ENCODE peak calls at places on chromosome 2, in four cellular contexts. D is PC-9, I is PC-3, Q is neural progenitor cell. G is an unnamed sample. For H3F3A, the result is how much of the 10 kb centered on the place peaks cover.

GRCh38 chr2:168188011-168188410 is 59.4 kb downstream of the STK39 start:
- DNase-seq in D (no peak), Q (no peak), I (no peak), G (no peak)

GRCh38 chr2:1900736-1901135 is 156.4 kb upstream of the PXDN start:
- DNase-seq in I (no peak), D (no peak), Q (peak), G (no peak)

GRCh38 chr2:214481204-214481603 is 70.3 kb downstream of the VWC2L start:
- DNase-seq in I (no peak), D (no peak), Q (peak), G (peak)

GRCh38 chr2:224946911-224947310 is 95.4 kb downstream of the DOCK10 start:
- DNase-seq in Q (no peak), D (no peak), I (peak), G (peak)

GRCh38 chr2:127528487-127528886 is 2.2 kb upstream of the IWS1 start:
- DNase-seq in Q (peak), D (no peak), I (no peak), G (no peak)

GRCh38 chr2:25000503-25001328 is 29.0 kb upstream of the DNAJC27 start:
- DNase-seq in Q (no peak), D (no peak), I (no peak), G (no peak)

GRCh38 chr2:218006741-218007140 is 3.9 kb upstream of the TNS1 start:
- DNase-seq in D (no peak), Q (no peak), I (peak), G (no peak)

GRCh38 chr2:18117592-18117991 is 239.1 kb downstream of the KCNS3 start:
- DNase-seq in D (no peak), I (peak), Q (peak), G (peak)

GRCh38 chr2:134109725-134110124 is 144.1 kb upstream of the MGAT5 start:
- DNase-seq in Q (no peak), I (no peak), D (no peak), G (no peak)

GRCh38 chr2:6957910-6958615 is 40.9 kb downstream of the RNF144A start:
- DNase-seq in D (no peak), I (no peak), Q (no peak), G (no peak)

GRCh38 chr2:104286806-104287205 is 567.1 kb upstream of the POU3F3 start:
- DNase-seq in Q (peak), D (no peak), I (no peak), G (no peak)

GRCh38 chr2:106977707-106978106 is 91.7 kb upstream of the ST6GAL2 start:
- DNase-seq in Q (no peak), I (no peak), D (no peak), G (no peak)

GRCh38 chr2:239236043-239236807 is 164.6 kb downstream of the HDAC4 start:
- DNase-seq in I (no peak), D (no peak), Q (no peak), G (no peak)

GRCh38 chr2:10911291-10912075 is at the start of gene KCNF1:
- DNase-seq in D (peak), I (peak), Q (peak), G (no peak)

GRCh38 chr2:178844690-178845089 is 37.5 kb upstream of the TTN start:
- DNase-seq in D (no peak), Q (no peak), I (no peak), G (no peak)

GRCh38 chr2:30209227-30209626 is 22.1 kb upstream of the LBH start:
- DNase-seq in D (no peak), Q (no peak), I (no peak), G (no peak)

GRCh38 chr2:164457271-164457670 is 164.0 kb downstream of the GRB14 start:
- DNase-seq in Q (no peak), D (no peak), I (no peak), G (no peak)

GRCh38 chr2:199439094-199439493 is 18.6 kb downstream of the SATB2 start:
- DNase-seq in D (no peak), Q (peak), I (no peak), G (no peak)

GRCh38 chr2:60984717-60985116 is 32.8 kb upstream of the PEX13 start:
- DNase-seq in Q (no peak), D (no peak), I (no peak), G (no peak)

GRCh38 chr2:136527560-136527959 is 237.8 kb upstream of the THSD7B start:
- DNase-seq in I (peak), Q (peak), D (no peak), G (peak)

GRCh38 chr2:136125226-136125625 is 7.3 kb upstream of the CXCR4 start:
- DNase-seq in Q (peak), D (no peak), I (no peak), G (no peak)

GRCh38 chr2:177909962-177910361 is 162.6 kb downstream of the PDE11A start:
- DNase-seq in D (peak), Q (no peak), I (peak), G (no peak)

GRCh38 chr2:172252154-172252553 is 149.5 kb upstream of the DLX2 start:
- DNase-seq in I (no peak), D (peak), Q (no peak), G (no peak)

GRCh38 chr2:223846524-223846923 is 9.1 kb upstream of the AP1S3 start:
- DNase-seq in Q (no peak), I (peak), D (peak), G (no peak)

GRCh38 chr2:225742487-225742886 is 343.0 kb downstream of the NYAP2 start:
- DNase-seq in I (no peak), D (no peak), Q (no peak), G (no peak)

GRCh38 chr2:45554073-45554742 is 56.9 kb downstream of the SRBD1 start:
- DNase-seq in I (no peak), D (no peak), Q (no peak), G (no peak)

GRCh38 chr2:212536385-212537310 is 2.0 kb downstream of the ERBB4 start:
- DNase-seq in Q (peak), D (no peak), I (no peak), G (no peak)
- TF ChIP-seq EZH2 in Q (no peak), D (no peak), I (no peak), G (no peak)

GRCh38 chr2:144099746-144100438 is 420.0 kb downstream of the ZEB2 start:
- DNase-seq in D (peak), Q (no peak), I (peak), G (no peak)
- TF ChIP-seq CTCF in D (no peak), Q (no peak), I (peak), G (no peak)

GRCh38 chr2:101737478-101738240 is 40.2 kb downstream of the MAP4K4 start:
- DNase-seq in Q (no peak), I (peak), D (peak), G (no peak)

GRCh38 chr2:101740555-101740964 is 43.1 kb downstream of the MAP4K4 start:
- DNase-seq in I (no peak), D (no peak), Q (no peak), G (no peak)

GRCh38 chr2:101736861-101737291 is 39.4 kb downstream of the MAP4K4 start:
- DNase-seq in Q (no peak), I (peak), D (peak), G (no peak)

GRCh38 chr2:101736233-101736632 is 38.7 kb downstream of the MAP4K4 start:
- DNase-seq in D (no peak), I (no peak), Q (no peak), G (no peak)

DNA sequence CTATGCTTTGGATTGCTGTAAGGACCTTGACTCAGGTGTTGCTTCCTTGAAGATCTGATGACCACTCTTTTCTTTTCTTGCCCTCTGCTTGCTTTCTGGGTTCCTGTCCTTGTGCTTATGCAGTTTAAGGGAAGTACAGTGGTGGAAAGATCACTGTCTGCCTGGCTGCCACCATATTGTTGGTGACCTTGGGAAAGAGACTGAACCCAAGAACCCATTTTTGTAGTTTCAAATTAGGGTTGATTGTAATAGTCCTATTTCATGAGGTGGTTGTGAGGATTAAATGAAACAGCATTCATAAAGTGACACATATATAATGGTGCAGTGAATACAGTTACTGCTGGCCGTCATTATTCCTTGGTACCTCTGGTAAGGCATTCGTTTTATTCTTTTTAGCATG is 41.1 kb downstream of the MAP4K4 start:
- DNase-seq in D (no peak), I (no peak), Q (no peak), G (no peak)
- H3F3A ChIP-seq in D (half or more), I (under half), Q (under half), G (under half)

DNA sequence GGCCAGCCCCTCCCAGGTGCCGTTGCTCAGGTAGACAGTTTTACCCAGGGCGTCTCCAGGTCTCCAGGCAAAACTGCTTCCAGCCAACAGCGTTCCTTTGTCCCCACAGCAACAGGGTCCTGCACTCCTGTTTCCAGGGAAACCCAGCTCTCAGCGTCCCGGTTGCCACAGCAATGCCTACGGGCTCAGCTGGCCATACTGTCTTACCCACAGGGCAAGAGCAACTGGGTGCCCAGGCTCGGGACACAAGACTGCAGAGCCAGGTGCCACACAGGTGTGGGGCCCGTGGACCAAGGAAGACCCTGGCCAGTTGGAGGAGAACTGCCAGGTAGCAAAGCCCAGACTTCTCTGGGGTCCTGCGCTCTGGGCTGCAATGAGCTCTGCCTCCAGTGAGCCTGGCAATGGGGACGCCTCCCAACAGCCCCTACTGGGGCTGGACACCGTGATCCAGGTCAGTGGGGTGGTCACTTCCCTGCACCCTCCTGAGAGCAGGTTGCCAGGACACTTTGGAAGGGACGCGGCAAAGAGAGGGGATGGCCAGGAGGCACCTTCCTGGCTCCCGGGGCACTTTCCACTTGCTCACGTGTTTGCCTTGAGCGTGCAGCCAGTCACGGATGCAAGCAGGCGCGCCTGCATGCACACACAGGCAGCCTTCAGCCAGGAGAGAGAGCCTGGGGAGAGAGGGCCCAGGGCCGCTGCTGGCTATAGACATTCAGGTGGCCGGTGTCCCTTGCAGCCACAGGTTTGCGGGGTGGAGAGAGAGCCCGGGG is at the start of gene CROCC2:
- DNase-seq in D (no peak), I (no peak), Q (peak), G (no peak)
- TF ChIP-seq EZH2 in D (no peak), I (no peak), Q (no peak), G (no peak)

GRCh38 chr2:13536941-13537340 is 820.2 kb downstream of the TRIB2 start:
- DNase-seq in D (no peak), I (no peak), Q (no peak), G (no peak)
- TF ChIP-seq CTCF in D (no peak), I (no peak), Q (no peak), G (no peak)

DNA sequence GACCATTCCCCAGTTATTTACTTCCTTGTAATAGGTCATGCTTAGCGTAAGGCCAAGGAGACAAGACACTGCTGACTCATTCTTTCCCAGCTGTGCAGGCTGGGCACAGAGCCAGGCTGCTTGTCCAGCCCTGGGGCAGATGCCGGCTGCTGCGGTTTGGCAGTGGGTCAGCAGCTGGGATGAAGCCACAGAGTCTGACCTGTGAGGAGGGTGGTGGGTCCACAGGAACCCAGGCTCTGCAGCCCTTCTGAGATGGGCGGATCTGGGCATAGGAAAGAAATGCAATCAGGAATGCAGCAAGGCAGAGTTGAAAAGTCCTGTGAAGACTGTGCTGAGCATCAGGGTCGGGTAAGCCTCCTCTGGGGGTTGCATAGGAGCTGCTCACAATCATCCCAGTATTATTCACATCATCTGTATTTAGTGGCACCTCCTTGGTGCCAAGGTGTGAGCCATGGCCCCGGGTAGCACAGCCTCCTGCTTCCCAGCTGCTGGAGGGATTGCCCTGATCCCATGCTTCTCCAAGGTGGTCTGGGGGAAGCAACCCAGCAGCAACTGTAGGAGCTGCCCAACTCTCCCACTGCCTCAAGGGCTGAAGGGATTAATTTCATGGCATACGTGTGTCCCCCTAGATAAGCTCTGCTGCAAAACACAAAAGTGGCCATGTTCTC is 139.0 kb downstream of the DDX1 start:
- DNase-seq in I (peak), D (peak), Q (no peak), G (peak)
- H3F3A ChIP-seq in I (under half), D (under half), Q (under half), G (under half)

GRCh38 chr2:219510512-219511135 is 3.7 kb upstream of the ASIC4 start:
- DNase-seq in D (no peak), Q (peak), I (no peak), G (no peak)
- TF ChIP-seq EZH2 in D (no peak), Q (no peak), I (no peak), G (no peak)

GRCh38 chr2:64792310-64792709 is 138.6 kb upstream of the SERTAD2 start:
- DNase-seq in I (peak), Q (no peak), D (no peak), G (no peak)
- TF ChIP-seq CTCF in I (peak), Q (no peak), D (no peak), G (no peak)

GRCh38 chr2:33505966-33506365 is 29.5 kb downstream of the RASGRP3 start:
- DNase-seq in D (no peak), I (no peak), Q (no peak), G (no peak)

GRCh38 chr2:33498291-33498956 is 22.0 kb downstream of the RASGRP3 start:
- DNase-seq in D (no peak), I (no peak), Q (no peak), G (no peak)

GRCh38 chr2:33497177-33497787 is 20.8 kb downstream of the RASGRP3 start:
- DNase-seq in D (no peak), Q (no peak), I (no peak), G (peak)

GRCh38 chr2:33500177-33500576 is 23.7 kb downstream of the RASGRP3 start:
- DNase-seq in D (no peak), I (no peak), Q (peak), G (no peak)

GRCh38 chr2:33502025-33502424 is 25.6 kb downstream of the RASGRP3 start:
- DNase-seq in I (no peak), Q (no peak), D (no peak), G (no peak)
- H3F3A ChIP-seq in I (under half), Q (under half), D (under half), G (under half)

DNA sequence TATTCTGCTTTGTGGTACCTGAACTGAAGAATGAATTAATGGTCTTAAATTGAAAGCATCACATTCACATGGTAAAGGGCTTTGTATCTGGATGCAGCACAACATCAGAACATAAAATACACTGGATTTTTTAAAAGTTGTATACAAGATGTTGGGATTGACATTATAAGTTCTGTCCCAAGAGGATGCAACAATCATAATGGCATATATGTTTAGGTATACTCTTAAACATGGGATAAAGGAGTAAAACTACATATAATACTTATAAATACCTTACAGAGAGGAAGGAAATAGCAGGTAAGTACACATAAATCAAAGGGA is 171.9 kb downstream of the THADA start:
- DNase-seq in D (no peak), Q (no peak), I (no peak), G (no peak)
- TF ChIP-seq EZH2 in D (no peak), Q (no peak), I (no peak), G (no peak)